ENCODE peak calls at places on chromosomes 11 and 22, in six cellular contexts. M is stimulated activated CD4-positive, alpha-beta T cell treated with anti-CD3 and anti-CD28 coated beads, TNF-alpha, amount 100 ng/mL, for 24 hours; N is fibroblast of pulmonary artery; F is RKO; V is A172; W is HepG2. G is an unnamed sample.
A peak's percentile ranks its signal among the peaks of the same experiment; 100 is the strongest.

GRCh38 chr11:70883323-70883940 is 368.9 kb downstream of the SHANK2 start:
- DNase-seq in M (no peak), N (no peak), F (no peak), V (no peak), W (no peak), G (no peak)

GRCh38 chr11:1084561-1085439 is 10.1 kb downstream of the MUC2 start:
- DNase-seq in M (no peak), N (no peak), F (no peak), V (no peak), W (no peak), G (no peak)

GRCh38 chr22:26586556-26587325 is 3.2 kb downstream of the TPST2 start:
- DNase-seq in M (no peak), N (no peak), F (no peak), V (no peak), W (no peak), G (no peak)

GRCh38 chr11:13606701-13607100 is 61.8 kb upstream of the FAR1 start:
- DNase-seq in M (no peak), N (no peak), F (no peak), V (no peak), W (no peak), G (no peak)

GRCh38 chr22:19785461-19786263 is 25.1 kb downstream of the TBX1 start:
- DNase-seq in M (no peak), N (no peak), F (no peak), V (no peak), W (no peak), G (no peak)

GRCh38 chr11:14894657-14895598 is 2.9 kb upstream of the CYP2R1 start:
- DNase-seq in M (no peak), N (peak; percentile 94), F (peak; percentile 35), V (no peak), W (no peak), G (peak; percentile 31)

GRCh38 chr11:61728066-61728939 is 24.1 kb upstream of the MYRF start:
- DNase-seq in M (no peak), N (no peak), F (no peak), V (peak; percentile 42), W (no peak), G (peak; percentile 52)

GRCh38 chr22:28783786-28784671 is 11.5 kb downstream of the CCDC117 start:
- DNase-seq in M (no peak), N (no peak), F (no peak), V (no peak), W (peak; percentile 96), G (no peak)

GRCh38 chr11:72613977-72614376 is 60.2 kb downstream of the PDE2A start:
- DNase-seq in M (no peak), N (no peak), F (no peak), V (no peak), W (no peak), G (no peak)

GRCh38 chr22:49853981-49854791 is 542 bp downstream of the ZBED4 start:
- DNase-seq in M (no peak), N (peak; percentile 30), F (peak; percentile 37), V (no peak), W (no peak), G (peak; percentile 23)

GRCh38 chr11:133964946-133965632 is 8.3 kb upstream of the IGSF9B start:
- DNase-seq in M (no peak), N (peak; percentile 34), F (no peak), V (peak; percentile 78), W (no peak), G (no peak)

GRCh38 chr11:125886997-125887372 is 483 bp upstream of the HYLS1 start:
- DNase-seq in M (no peak), N (peak; percentile 12), F (no peak), V (no peak), W (no peak), G (no peak)

GRCh38 chr11:104164028-104164520 is at the start of gene PDGFD:
- DNase-seq in M (no peak), N (peak; percentile 84), F (no peak), V (peak; percentile 52), W (peak; percentile 54), G (no peak)

GRCh38 chr11:79092791-79093313 is 348.0 kb downstream of the TENM4 start:
- DNase-seq in M (no peak), N (peak; percentile 99), F (peak; percentile 23), V (peak; percentile 83), W (no peak), G (no peak)

GRCh38 chr22:24400726-24401596 is 26.4 kb upstream of the ADORA2A start:
- DNase-seq in M (no peak), N (no peak), F (no peak), V (peak; percentile 32), W (no peak), G (no peak)

GRCh38 chr11:134838708-134839107 is 426.7 kb upstream of the B3GAT1 start:
- DNase-seq in M (no peak), N (no peak), F (no peak), V (no peak), W (no peak), G (no peak)

GRCh38 chr11:38131535-38131934 is 1533.5 kb upstream of the RAG2 start:
- DNase-seq in M (no peak), N (no peak), F (no peak), V (no peak), W (no peak), G (no peak)

GRCh38 chr11:45321031-45321595 is 35.0 kb upstream of the SYT13 start:
- DNase-seq in M (no peak), N (no peak), F (no peak), V (no peak), W (no peak), G (no peak)

GRCh38 chr22:27617214-27617881 is 184.2 kb downstream of the MN1 start:
- DNase-seq in M (no peak), N (peak; percentile 7), F (no peak), V (no peak), W (no peak), G (no peak)

GRCh38 chr11:114914231-114915005 is 236.1 kb downstream of the NXPE2 start:
- DNase-seq in M (no peak), N (no peak), F (no peak), V (no peak), W (no peak), G (no peak)

GRCh38 chr11:127895776-127896175 is 691.6 kb downstream of the ETS1 start:
- DNase-seq in M (no peak), N (no peak), F (no peak), V (no peak), W (no peak), G (no peak)

GRCh38 chr11:44726278-44727113 is at the start of gene TSPAN18:
- DNase-seq in M (no peak), N (no peak), F (no peak), V (no peak), W (no peak), G (no peak)

GRCh38 chr11:129285387-129285786 is 90.3 kb upstream of the BARX2 start:
- DNase-seq in M (no peak), N (no peak), F (no peak), V (no peak), W (no peak), G (peak; percentile 49)

GRCh38 chr22:45585946-45586540 is 83.4 kb downstream of the FBLN1 start:
- DNase-seq in M (no peak), N (no peak), F (no peak), V (no peak), W (no peak), G (no peak)

GRCh38 chr11:72678524-72678923 is 4.3 kb upstream of the PDE2A start:
- DNase-seq in M (no peak), N (no peak), F (no peak), V (no peak), W (no peak), G (no peak)

GRCh38 chr11:127071606-127072005 is 71.0 kb upstream of the KIRREL3 start:
- DNase-seq in M (no peak), N (no peak), F (no peak), V (no peak), W (no peak), G (no peak)

GRCh38 chr11:104997288-104997687 is 25.7 kb downstream of the CASP5 start:
- DNase-seq in M (no peak), N (peak; percentile 58), F (no peak), V (peak; percentile 35), W (no peak), G (peak; percentile 7)

GRCh38 chr11:13745165-13745564 is 76.7 kb downstream of the FAR1 start:
- DNase-seq in M (no peak), N (peak; percentile 27), F (no peak), V (no peak), W (no peak), G (no peak)

GRCh38 chr11:37474889-37475288 is 876.9 kb upstream of the RAG2 start:
- DNase-seq in M (no peak), N (peak; percentile 1), F (no peak), V (no peak), W (no peak), G (no peak)

GRCh38 chr11:128886401-128887119 is 4.6 kb upstream of the KCNJ5 start:
- DNase-seq in M (no peak), N (no peak), F (no peak), V (no peak), W (no peak), G (peak; percentile 61)

GRCh38 chr11:7511405-7511804 is 2.4 kb upstream of the PPFIBP2 start:
- DNase-seq in M (no peak), N (no peak), F (no peak), V (no peak), W (peak; percentile 15), G (no peak)

GRCh38 chr22:29203456-29203855 is 2.2 kb upstream of the EMID1 start:
- DNase-seq in M (no peak), N (no peak), F (no peak), V (no peak), W (no peak), G (no peak)

GRCh38 chr11:66868726-66869291 is 11.9 kb downstream of the LRFN4 start:
- DNase-seq in M (peak; percentile 61), N (no peak), F (peak; percentile 70), V (peak; percentile 46), W (peak; percentile 82), G (peak; percentile 87)

GRCh38 chr11:67033661-67034166 is 10.8 kb downstream of the SYT12 start:
- DNase-seq in M (no peak), N (peak; percentile 85), F (no peak), V (peak; percentile 90), W (no peak), G (no peak)

GRCh38 chr11:116725434-116726221 is 47.2 kb downstream of the BUD13 start:
- DNase-seq in M (no peak), N (peak; percentile 32), F (no peak), V (peak; percentile 10), W (no peak), G (no peak)

GRCh38 chr11:79040348-79040747 is 400.5 kb downstream of the TENM4 start:
- DNase-seq in M (no peak), N (peak; percentile 58), F (no peak), V (no peak), W (no peak), G (no peak)

GRCh38 chr22:37337204-37337943 is 55.1 kb downstream of the CYTH4 start:
- DNase-seq in M (no peak), N (no peak), F (no peak), V (no peak), W (no peak), G (no peak)

G was measured in SW480.